ENCODE peak calls at places on chromosomes 1 and 21, in five cellular contexts. O, Z, S, J and U are unnamed samples.

GRCh38 chr1:63126104-63126503 is 196.3 kb upstream of the FOXD3 start:
- DNase-seq in Z (no peak), S (no peak), O (no peak), J (no peak), U (no peak)

GRCh38 chr1:14113841-14114567 is 414.0 kb downstream of the PRDM2 start:
- DNase-seq in Z (peak; percentile 88), O (peak; percentile 62), J (no peak), S (peak; percentile 13), U (peak; percentile 61)

GRCh38 chr1:201360901-201361651 is 16.4 kb downstream of the TNNT2 start:
- DNase-seq in S (no peak), O (no peak), J (no peak), Z (no peak), U (no peak)

GRCh38 chr21:32578107-32578691 is 7.1 kb downstream of the TCP10L start:
- DNase-seq in O (no peak), Z (peak; percentile 79), S (peak; percentile 9), J (no peak), U (no peak)

GRCh38 chr1:165960136-165960535 is 132.7 kb downstream of the UCK2 start:
- DNase-seq in J (no peak), S (no peak), Z (no peak), O (no peak), U (peak; percentile 49)

GRCh38 chr1:172270605-172271004 is 149.9 kb upstream of the C1orf105 start:
- DNase-seq in J (peak; percentile 51), Z (no peak), O (no peak), S (peak; percentile 47), U (no peak)

GRCh38 chr1:180042994-180043622 is 88.5 kb downstream of the CEP350 start:
- DNase-seq in J (peak; percentile 25), S (peak; percentile 88), Z (no peak), O (no peak), U (peak; percentile 92)

GRCh38 chr1:74611887-74612286 is 61.7 kb downstream of the ERICH3 start:
- DNase-seq in O (no peak), Z (no peak), J (no peak), S (no peak), U (no peak)

GRCh38 chr1:151289991-151290708 is 8.1 kb downstream of the ZNF687 start:
- DNase-seq in J (no peak), S (no peak), Z (no peak), O (no peak), U (peak; percentile 24)

GRCh38 chr1:21818661-21819060 is 6.6 kb downstream of the LDLRAD2 start:
- DNase-seq in S (no peak), J (peak; percentile 26), O (peak; percentile 15), Z (peak; percentile 84), U (peak; percentile 66)

GRCh38 chr1:19799233-19799876 is 361 bp downstream of the TMCO4 start:
- DNase-seq in O (no peak), J (peak; percentile 53), S (peak; percentile 37), Z (no peak), U (peak; percentile 33)

GRCh38 chr1:45913183-45913924 is 109.9 kb downstream of the MAST2 start:
- DNase-seq in J (peak; percentile 96), Z (no peak), O (no peak), S (peak; percentile 96), U (no peak)

GRCh38 chr1:201709564-201710295 is 119.2 kb upstream of the IPO9 start:
- DNase-seq in J (peak; percentile 73), O (no peak), S (peak; percentile 66), Z (peak; percentile 84), U (peak; percentile 52)

GRCh38 chr21:17679002-17679600 is 66.4 kb upstream of the BTG3 start:
- DNase-seq in J (peak; percentile 77), S (peak; percentile 71), O (peak; percentile 33), Z (no peak), U (peak; percentile 76)

GRCh38 chr1:22502167-22502566 is 50.5 kb downstream of the ZBTB40 start:
- DNase-seq in S (no peak), Z (no peak), O (no peak), J (no peak), U (no peak)

GRCh38 chr21:45128613-45129226 is 54.3 kb downstream of the ADARB1 start:
- DNase-seq in S (peak; percentile 76), Z (peak; percentile 63), J (peak; percentile 67), O (no peak), U (no peak)

GRCh38 chr1:61921435-61921834 is 179.2 kb downstream of the PATJ start:
- DNase-seq in S (no peak), Z (no peak), J (no peak), O (no peak), U (no peak)

GRCh38 chr21:41726058-41726558 is 40.7 kb downstream of the RIPK4 start:
- DNase-seq in Z (no peak), S (no peak), J (no peak), O (peak; percentile 14), U (no peak)

GRCh38 chr1:145977486-145978476 is 13.3 kb downstream of the POLR3GL start:
- DNase-seq in J (peak; percentile 82), O (peak; percentile 70), S (peak; percentile 85), Z (peak; percentile 79), U (peak; percentile 86)

GRCh38 chr1:203612932-203613682 is 13.5 kb upstream of the ATP2B4 start:
- DNase-seq in J (no peak), O (no peak), S (peak; percentile 66), Z (no peak), U (no peak)

GRCh38 chr1:241639653-241640148 is 468 bp downstream of the CHML start:
- DNase-seq in J (peak; percentile 60), O (no peak), Z (peak; percentile 33), S (no peak), U (peak; percentile 45)

GRCh38 chr1:71502026-71502425 is 421.2 kb upstream of the ZRANB2 start:
- DNase-seq in Z (no peak), J (no peak), O (no peak), S (no peak), U (no peak)

GRCh38 chr1:7008975-7009740 is 223.9 kb downstream of the CAMTA1 start:
- DNase-seq in O (no peak), J (no peak), Z (no peak), S (no peak), U (no peak)

GRCh38 chr1:65265296-65266271 is 43.8 kb upstream of the DNAJC6 start:
- DNase-seq in O (no peak), Z (peak; percentile 82), S (no peak), J (peak; percentile 67), U (no peak)

GRCh38 chr1:109788695-109789521 is 25.2 kb upstream of the EPS8L3 start:
- DNase-seq in O (no peak), S (no peak), J (peak; percentile 51), Z (peak; percentile 78), U (no peak)

GRCh38 chr1:246565751-246566127 is 322 bp downstream of the TFB2M start:
- DNase-seq in S (peak; percentile 58), O (no peak), J (no peak), Z (no peak), U (peak; percentile 64)
- H3K27ac ChIP-seq in S (peak overlapping the region; percentile 41), O (no peak overlapping the region), J (peak overlapping the region; percentile 85), Z (peak overlapping the region; percentile 47), U (no peak overlapping the region)

GRCh38 chr1:244864253-244865027 is at the start of gene HNRNPU:
- DNase-seq in Z (peak; percentile 96), J (peak; percentile 96), S (peak; percentile 97), O (peak; percentile 94), U (peak; percentile 95)
- H3K14ac ChIP-seq in Z (peak within 1 kb of the TSS; percentile 99), J (peak within 1 kb of the TSS; percentile 2), S (peak within 1 kb of the TSS; percentile 95), O (peak within 1 kb of the TSS; percentile 99), U (peak within 1 kb of the TSS; percentile 100)

GRCh38 chr1:183473286-183473536 is 912 bp downstream of the SMG7 start:
- DNase-seq in Z (no peak), O (no peak), J (no peak), S (no peak), U (no peak)
- H3K27ac ChIP-seq in Z (no peak overlapping the region), O (no peak overlapping the region), J (no peak overlapping the region), S (peak overlapping the region; percentile 92), U (no peak overlapping the region)

GRCh38 chr1:101166583-101167120 is 70.2 kb upstream of the S1PR1 start:
- DNase-seq in S (peak; percentile 31), O (no peak), Z (no peak), J (no peak), U (no peak)
- H3K14ac ChIP-seq in S (no peak overlapping the region), O (no peak overlapping the region), Z (no peak overlapping the region), J (no peak overlapping the region), U (no peak overlapping the region)